ENCODE peak calls at places on chromosomes 4 and X, in six cellular contexts. P is lower lobe of right lung; C is pancreas; B is activated CD4-positive, alpha-beta T cell treated with anti-CD3 and anti-CD28 coated beads, Interleukin-2, amount 10 ng/mL, durations not matched to agents 7 days and 5 days; A is AG09309; S is T-cell. V is an unnamed sample.

GRCh38 chr4:142158980-142159379 is 522.6 kb downstream of the IL15 start:
- DNase-seq in P (no peak), B (no peak), S (no peak), C (no peak), A (no peak), V (no peak)

GRCh38 chrX:132751043-132751690 is 207.3 kb downstream of the HS6ST2 start:
- DNase-seq in B (no peak), A (no peak), C (no peak), S (no peak), P (no peak), V (no peak)

GRCh38 chr4:85964298-85964697 is 395.6 kb downstream of the MAPK10 start:
- DNase-seq in A (no peak), C (no peak), P (no peak), S (no peak), B (no peak), V (no peak)

GRCh38 chr4:83964996-83965541 is 429.2 kb downstream of the GPAT3 start:
- DNase-seq in P (no peak), S (no peak), A (peak), C (no peak), B (no peak), V (no peak)

GRCh38 chrX:15854080-15854655 is 445 bp downstream of the AP1S2 start:
- DNase-seq in C (peak), S (peak), B (peak), P (peak), A (no peak), V (peak)

GRCh38 chr4:103075435-103075893 is 1.1 kb downstream of the SLC9B2 start:
- DNase-seq in A (no peak), P (no peak), C (no peak), B (no peak), S (no peak), V (no peak)

GRCh38 chrX:66914082-66914481 is 275.2 kb upstream of the EDA2R start:
- DNase-seq in S (no peak), A (no peak), B (no peak), P (no peak), C (no peak), V (no peak)

GRCh38 chr4:109611045-109611616 is 51.1 kb downstream of the MCUB start:
- DNase-seq in B (no peak), C (no peak), S (no peak), A (no peak), P (no peak), V (no peak)

GRCh38 chr4:21887481-21887880 is 61.1 kb downstream of the KCNIP4 start:
- DNase-seq in A (no peak), C (no peak), P (no peak), B (no peak), S (no peak), V (no peak)

GRCh38 chr4:38078590-38079381 is 118.6 kb downstream of the PTTG2 start:
- DNase-seq in P (no peak), B (no peak), S (no peak), A (no peak), C (no peak), V (no peak)

GRCh38 chr4:181548873-181549541 is 694.2 kb upstream of the TENM3 start:
- DNase-seq in A (peak), S (no peak), B (no peak), C (no peak), P (no peak), V (no peak)

GRCh38 chr4:169143335-169143734 is 127.4 kb downstream of the SH3RF1 start:
- DNase-seq in B (no peak), S (no peak), C (no peak), P (no peak), A (no peak), V (no peak)

GRCh38 chr4:88320174-88320779 is 35.9 kb upstream of the PPM1K start:
- DNase-seq in C (no peak), P (no peak), S (no peak), B (no peak), A (no peak), V (no peak)

GRCh38 chr4:100828986-100829685 is 311.3 kb upstream of the EMCN start:
- DNase-seq in S (no peak), C (no peak), A (peak), B (no peak), P (no peak), V (no peak)

GRCh38 chr4:165131247-165131832 is 18.7 kb upstream of the TMEM192 start:
- DNase-seq in S (peak), P (no peak), B (peak), C (peak), A (peak), V (peak)

GRCh38 chrX:115017455-115017854 is at the start of gene IL13RA2:
- DNase-seq in B (no peak), C (no peak), A (no peak), P (no peak), S (no peak), V (no peak)

GRCh38 chr4:24121395-24122175 is 231.7 kb upstream of the PPARGC1A start:
- DNase-seq in S (no peak), C (no peak), B (no peak), P (no peak), A (peak), V (no peak)

GRCh38 chr4:172393220-172393619 is 580.0 kb downstream of the GALNTL6 start:
- DNase-seq in C (no peak), P (no peak), S (no peak), A (no peak), B (no peak), V (no peak)

GRCh38 chr4:110049951-110050925 is 137.6 kb downstream of the EGF start:
- DNase-seq in A (no peak), B (peak), C (no peak), P (no peak), S (peak), V (peak)

GRCh38 chrX:64204252-64204651 is 1.3 kb downstream of the AMER1 start:
- DNase-seq in A (no peak), S (no peak), B (no peak), C (peak), P (peak), V (no peak)

GRCh38 chr4:177396352-177396751 is 45.9 kb downstream of the AGA start:
- DNase-seq in B (no peak), A (no peak), C (no peak), S (no peak), P (no peak), V (no peak)

V was measured in naive thymus-derived CD4-positive, alpha-beta T cell.